ENCODE peak calls at places on chromosomes 2 and 18, in six cellular contexts. W is NCI-H748 treated with DMSO at 0.1 percent for 48 hours; G is endothelial cell; N is effector CD8-positive, alpha-beta T cell; F is heart right ventricle; R is left ventricle myocardium inferior. Q is an unnamed sample.

GRCh38 chr2:5691659-5692529 is at the start of gene SOX11:
- DNase-seq in N (no peak), F (peak; percentile 58), R (peak; percentile 54), W (peak; percentile 86), G (peak; percentile 88), Q (peak; percentile 57)

GRCh38 chr2:102449370-102449974 is 23.6 kb upstream of the SLC9A4 start:
- DNase-seq in W (no peak), N (peak; percentile 16), G (peak; percentile 63), F (peak; percentile 13), R (no peak), Q (peak; percentile 31)

GRCh38 chr18:22032392-22032961 is 136.9 kb upstream of the GATA6 start:
- DNase-seq in W (no peak), F (no peak), G (no peak), N (no peak), R (no peak), Q (no peak)

GRCh38 chr18:13335903-13336302 is 117.3 kb downstream of the LDLRAD4 start:
- DNase-seq in F (no peak), W (no peak), G (no peak), N (no peak), R (no peak), Q (no peak)

GRCh38 chr2:17086990-17087389 is 421.4 kb upstream of the CYRIA start:
- DNase-seq in R (no peak), W (no peak), N (no peak), F (no peak), G (no peak), Q (no peak)

GRCh38 chr2:113203901-113204519 is 30.2 kb downstream of the PSD4 start:
- DNase-seq in W (peak; percentile 73), N (peak; percentile 55), F (peak; percentile 68), R (peak; percentile 63), G (peak; percentile 80), Q (peak; percentile 63)

GRCh38 chr2:6111676-6112294 is 419.6 kb downstream of the SOX11 start:
- DNase-seq in R (no peak), F (no peak), W (no peak), G (no peak), N (no peak), Q (no peak)

GRCh38 chr2:624551-625347 is 52.5 kb downstream of the TMEM18 start:
- DNase-seq in F (no peak), G (no peak), R (no peak), W (no peak), N (no peak), Q (no peak)

GRCh38 chr2:239145106-239145505 is 255.7 kb downstream of the HDAC4 start:
- DNase-seq in G (no peak), F (no peak), W (no peak), N (no peak), R (no peak), Q (no peak)

GRCh38 chr2:111227716-111228141 is 107.0 kb downstream of the BCL2L11 start:
- DNase-seq in F (no peak), R (no peak), G (no peak), W (no peak), N (no peak), Q (no peak)

GRCh38 chr2:153163055-153163454 is 315.5 kb downstream of the RPRM start:
- DNase-seq in N (no peak), F (no peak), G (peak; percentile 64), W (peak; percentile 85), R (no peak), Q (no peak)

GRCh38 chr2:146990311-146990781 is 854.5 kb upstream of the ACVR2A start:
- DNase-seq in F (no peak), G (no peak), R (no peak), W (no peak), N (no peak), Q (no peak)

Q was measured in heart left ventricle.